ENCODE peak calls at places on chromosomes 13 and 19, in eight cellular contexts. One of them, this sample, is unnamed.

GRCh38 chr19:869245-870177 is 10.0 kb downstream of the CFD start:
- DNase-seq in ACHN: peak
- DNase-seq in AG20443: peak
- DNase-seq in WTC11: no peak
- DNase-seq in mesenteric fat pad: no peak
- DNase-seq in activated CD4-positive, CD25-positive, alpha-beta regulatory T cell treated with anti-CD3 and anti-CD28 coated beads, Interleukin-2, amount 50 U/mL, for 16 hours: no peak
- DNase-seq in AG09309: peak
- DNase-seq in KG1: no peak
- DNase-seq in this sample: no peak

GRCh38 chr13:95176611-95177259 is 124.5 kb downstream of the ABCC4 start:
- DNase-seq in WTC11: no peak
- DNase-seq in KG1: no peak
- DNase-seq in mesenteric fat pad: no peak
- DNase-seq in AG20443: no peak
- DNase-seq in AG09309: peak
- DNase-seq in ACHN: no peak
- DNase-seq in activated CD4-positive, CD25-positive, alpha-beta regulatory T cell treated with anti-CD3 and anti-CD28 coated beads, Interleukin-2, amount 50 U/mL, for 16 hours: no peak
- DNase-seq in this sample: peak

GRCh38 chr13:49690133-49690989 is 925 bp downstream of the EBPL start:
- DNase-seq in KG1: no peak
- DNase-seq in ACHN: peak
- DNase-seq in mesenteric fat pad: no peak
- DNase-seq in WTC11: no peak
- DNase-seq in AG20443: peak
- DNase-seq in activated CD4-positive, CD25-positive, alpha-beta regulatory T cell treated with anti-CD3 and anti-CD28 coated beads, Interleukin-2, amount 50 U/mL, for 16 hours: no peak
- DNase-seq in AG09309: no peak
- DNase-seq in this sample: peak

GRCh38 chr19:45598267-45599011 is 3.6 kb downstream of the GPR4 start:
- DNase-seq in mesenteric fat pad: no peak
- DNase-seq in KG1: peak
- DNase-seq in WTC11: no peak
- DNase-seq in AG09309: no peak
- DNase-seq in activated CD4-positive, CD25-positive, alpha-beta regulatory T cell treated with anti-CD3 and anti-CD28 coated beads, Interleukin-2, amount 50 U/mL, for 16 hours: no peak
- DNase-seq in ACHN: no peak
- DNase-seq in AG20443: peak
- DNase-seq in this sample: no peak

GRCh38 chr13:64029343-64030093 is 2613.9 kb upstream of the PCDH20 start:
- DNase-seq in AG20443: peak
- DNase-seq in WTC11: peak
- DNase-seq in activated CD4-positive, CD25-positive, alpha-beta regulatory T cell treated with anti-CD3 and anti-CD28 coated beads, Interleukin-2, amount 50 U/mL, for 16 hours: no peak
- DNase-seq in AG09309: no peak
- DNase-seq in KG1: no peak
- DNase-seq in ACHN: no peak
- DNase-seq in mesenteric fat pad: no peak
- DNase-seq in this sample: no peak

GRCh38 chr19:17041994-17042393 is 15.4 kb upstream of the CPAMD8 start:
- DNase-seq in mesenteric fat pad: no peak
- DNase-seq in activated CD4-positive, CD25-positive, alpha-beta regulatory T cell treated with anti-CD3 and anti-CD28 coated beads, Interleukin-2, amount 50 U/mL, for 16 hours: no peak
- DNase-seq in AG20443: no peak
- DNase-seq in AG09309: no peak
- DNase-seq in ACHN: no peak
- DNase-seq in KG1: no peak
- DNase-seq in WTC11: no peak
- DNase-seq in this sample: no peak

GRCh38 chr13:36131215-36131930 is at the start of gene DCLK1:
- DNase-seq in AG09309: no peak
- DNase-seq in activated CD4-positive, CD25-positive, alpha-beta regulatory T cell treated with anti-CD3 and anti-CD28 coated beads, Interleukin-2, amount 50 U/mL, for 16 hours: no peak
- DNase-seq in WTC11: peak
- DNase-seq in mesenteric fat pad: no peak
- DNase-seq in KG1: no peak
- DNase-seq in AG20443: peak
- DNase-seq in ACHN: peak
- DNase-seq in this sample: no peak

GRCh38 chr19:12782424-12783225 is 7.3 kb upstream of the HOOK2 start:
- DNase-seq in KG1: peak
- DNase-seq in AG09309: no peak
- DNase-seq in mesenteric fat pad: peak
- DNase-seq in AG20443: peak
- DNase-seq in ACHN: peak
- DNase-seq in activated CD4-positive, CD25-positive, alpha-beta regulatory T cell treated with anti-CD3 and anti-CD28 coated beads, Interleukin-2, amount 50 U/mL, for 16 hours: peak
- DNase-seq in WTC11: peak
- DNase-seq in this sample: peak

GRCh38 chr19:709196-709964 is 645 bp downstream of the PALM start:
- DNase-seq in AG20443: no peak
- DNase-seq in ACHN: no peak
- DNase-seq in activated CD4-positive, CD25-positive, alpha-beta regulatory T cell treated with anti-CD3 and anti-CD28 coated beads, Interleukin-2, amount 50 U/mL, for 16 hours: no peak
- DNase-seq in KG1: no peak
- DNase-seq in mesenteric fat pad: no peak
- DNase-seq in WTC11: no peak
- DNase-seq in AG09309: no peak
- DNase-seq in this sample: no peak

GRCh38 chr19:584240-585001 is 5.3 kb upstream of the HCN2 start:
- DNase-seq in KG1: no peak
- DNase-seq in activated CD4-positive, CD25-positive, alpha-beta regulatory T cell treated with anti-CD3 and anti-CD28 coated beads, Interleukin-2, amount 50 U/mL, for 16 hours: peak
- DNase-seq in AG20443: peak
- DNase-seq in WTC11: peak
- DNase-seq in AG09309: no peak
- DNase-seq in ACHN: peak
- DNase-seq in mesenteric fat pad: no peak
- DNase-seq in this sample: peak

GRCh38 chr13:99380921-99381645 is 73.9 kb upstream of the GPR183 start:
- DNase-seq in activated CD4-positive, CD25-positive, alpha-beta regulatory T cell treated with anti-CD3 and anti-CD28 coated beads, Interleukin-2, amount 50 U/mL, for 16 hours: no peak
- DNase-seq in WTC11: no peak
- DNase-seq in AG20443: no peak
- DNase-seq in mesenteric fat pad: peak
- DNase-seq in AG09309: no peak
- DNase-seq in ACHN: no peak
- DNase-seq in KG1: no peak
- DNase-seq in this sample: peak

GRCh38 chr13:86655561-86655960 is 856.3 kb upstream of the SLITRK6 start:
- DNase-seq in mesenteric fat pad: no peak
- DNase-seq in activated CD4-positive, CD25-positive, alpha-beta regulatory T cell treated with anti-CD3 and anti-CD28 coated beads, Interleukin-2, amount 50 U/mL, for 16 hours: no peak
- DNase-seq in ACHN: no peak
- DNase-seq in AG20443: no peak
- DNase-seq in KG1: no peak
- DNase-seq in AG09309: no peak
- DNase-seq in WTC11: no peak
- DNase-seq in this sample: no peak

GRCh38 chr13:31100721-31101120 is 61.0 kb downstream of the HSPH1 start:
- DNase-seq in mesenteric fat pad: no peak
- DNase-seq in KG1: no peak
- DNase-seq in AG09309: no peak
- DNase-seq in AG20443: no peak
- DNase-seq in activated CD4-positive, CD25-positive, alpha-beta regulatory T cell treated with anti-CD3 and anti-CD28 coated beads, Interleukin-2, amount 50 U/mL, for 16 hours: no peak
- DNase-seq in ACHN: no peak
- DNase-seq in WTC11: no peak
- DNase-seq in this sample: no peak

GRCh38 chr13:36131931-36132297 is 732 bp upstream of the DCLK1 start:
- DNase-seq in mesenteric fat pad: no peak
- DNase-seq in KG1: no peak
- DNase-seq in activated CD4-positive, CD25-positive, alpha-beta regulatory T cell treated with anti-CD3 and anti-CD28 coated beads, Interleukin-2, amount 50 U/mL, for 16 hours: no peak
- DNase-seq in AG20443: no peak
- DNase-seq in ACHN: no peak
- DNase-seq in AG09309: no peak
- DNase-seq in WTC11: no peak
- DNase-seq in this sample: no peak

GRCh38 chr19:37468961-37469777 is at the start of gene ZNF570:
- DNase-seq in AG20443: peak
- DNase-seq in KG1: peak
- DNase-seq in activated CD4-positive, CD25-positive, alpha-beta regulatory T cell treated with anti-CD3 and anti-CD28 coated beads, Interleukin-2, amount 50 U/mL, for 16 hours: peak
- DNase-seq in WTC11: peak
- DNase-seq in ACHN: no peak
- DNase-seq in AG09309: peak
- DNase-seq in mesenteric fat pad: peak
- DNase-seq in this sample: peak

GRCh38 chr19:29467824-29468401 is 57.9 kb upstream of the VSTM2B start:
- DNase-seq in WTC11: peak
- DNase-seq in activated CD4-positive, CD25-positive, alpha-beta regulatory T cell treated with anti-CD3 and anti-CD28 coated beads, Interleukin-2, amount 50 U/mL, for 16 hours: no peak
- DNase-seq in mesenteric fat pad: no peak
- DNase-seq in ACHN: peak
- DNase-seq in KG1: no peak
- DNase-seq in AG20443: peak
- DNase-seq in AG09309: peak
- DNase-seq in this sample: no peak

GRCh38 chr19:42279902-42280760 is 11.1 kb downstream of the CIC start:
- DNase-seq in AG20443: peak
- DNase-seq in activated CD4-positive, CD25-positive, alpha-beta regulatory T cell treated with anti-CD3 and anti-CD28 coated beads, Interleukin-2, amount 50 U/mL, for 16 hours: peak
- DNase-seq in WTC11: peak
- DNase-seq in ACHN: peak
- DNase-seq in KG1: peak
- DNase-seq in AG09309: peak
- DNase-seq in mesenteric fat pad: peak
- DNase-seq in this sample: peak

GRCh38 chr19:9986787-9987281 is 23.5 kb downstream of the COL5A3 start:
- DNase-seq in KG1: no peak
- DNase-seq in AG09309: no peak
- DNase-seq in WTC11: no peak
- DNase-seq in ACHN: no peak
- DNase-seq in activated CD4-positive, CD25-positive, alpha-beta regulatory T cell treated with anti-CD3 and anti-CD28 coated beads, Interleukin-2, amount 50 U/mL, for 16 hours: no peak
- DNase-seq in AG20443: peak
- DNase-seq in mesenteric fat pad: no peak
- DNase-seq in this sample: no peak

GRCh38 chr13:29925457-29925856 is 75.0 kb upstream of the UBL3 start:
- DNase-seq in AG20443: peak
- DNase-seq in mesenteric fat pad: no peak
- DNase-seq in ACHN: peak
- DNase-seq in activated CD4-positive, CD25-positive, alpha-beta regulatory T cell treated with anti-CD3 and anti-CD28 coated beads, Interleukin-2, amount 50 U/mL, for 16 hours: no peak
- DNase-seq in WTC11: no peak
- DNase-seq in KG1: no peak
- DNase-seq in AG09309: peak
- DNase-seq in this sample: no peak

GRCh38 chr13:19670147-19670546 is 36.7 kb downstream of the MPHOSPH8 start:
- DNase-seq in AG20443: no peak
- DNase-seq in WTC11: no peak
- DNase-seq in AG09309: no peak
- DNase-seq in ACHN: no peak
- DNase-seq in mesenteric fat pad: no peak
- DNase-seq in KG1: no peak
- DNase-seq in activated CD4-positive, CD25-positive, alpha-beta regulatory T cell treated with anti-CD3 and anti-CD28 coated beads, Interleukin-2, amount 50 U/mL, for 16 hours: no peak
- DNase-seq in this sample: no peak

GRCh38 chr19:19054315-19054938 is 9.4 kb upstream of the SLC25A42 start:
- DNase-seq in WTC11: no peak
- DNase-seq in AG20443: no peak
- DNase-seq in AG09309: no peak
- DNase-seq in ACHN: no peak
- DNase-seq in activated CD4-positive, CD25-positive, alpha-beta regulatory T cell treated with anti-CD3 and anti-CD28 coated beads, Interleukin-2, amount 50 U/mL, for 16 hours: no peak
- DNase-seq in KG1: no peak
- DNase-seq in mesenteric fat pad: no peak
- DNase-seq in this sample: no peak